ENCODE peak calls at places on chromosomes 11 and 22, in eight cellular contexts. C is AG10803, U is breast epithelium, X is AG09309, A is cardiac muscle cell, F is ovary, G is foreskin fibroblast, L is pancreas. E is an unnamed sample.

GRCh38 chr11:7637447-7638157 is 35.7 kb downstream of the CYB5R2 start:
- DNase-seq in G (peak), C (peak), X (peak), U (no peak), A (peak), L (no peak), F (no peak), E (no peak)

GRCh38 chr22:42780070-42780540 is 59.4 kb upstream of the A4GALT start:
- DNase-seq in F (no peak), U (no peak), A (peak), L (no peak), X (peak), G (peak), C (peak), E (no peak)

GRCh38 chr11:128424867-128425285 is 162.5 kb downstream of the ETS1 start:
- DNase-seq in G (peak), X (no peak), F (peak), C (peak), A (peak), U (no peak), L (peak), E (no peak)

GRCh38 chr22:50107529-50107928 is 17.7 kb downstream of the MOV10L1 start:
- DNase-seq in G (no peak), X (no peak), L (no peak), C (no peak), A (no peak), F (no peak), U (no peak), E (no peak)

GRCh38 chr11:63769044-63769718 is 606 bp upstream of the ZFTA start:
- DNase-seq in C (peak), U (no peak), A (peak), L (peak), F (peak), X (no peak), G (peak), E (peak)

GRCh38 chr22:38230916-38231315 is 29.1 kb downstream of the MAFF start:
- DNase-seq in G (no peak), A (no peak), L (no peak), F (no peak), C (no peak), U (no peak), X (no peak), E (no peak)

GRCh38 chr11:31323145-31323544 is 46.4 kb downstream of the DCDC1 start:
- DNase-seq in X (no peak), C (no peak), G (no peak), F (no peak), A (no peak), U (no peak), L (no peak), E (no peak)

GRCh38 chr22:35648066-35649025 is at the start of gene APOL6:
- DNase-seq in F (no peak), C (peak), G (peak), U (no peak), A (peak), X (no peak), L (no peak), E (no peak)

GRCh38 chr22:45230026-45230845 is 10.5 kb downstream of the KIAA0930 start:
- DNase-seq in A (no peak), U (no peak), L (no peak), F (no peak), C (no peak), X (no peak), G (no peak), E (peak)

GRCh38 chr22:36086170-36086490 is 57.5 kb upstream of the RBFOX2 start:
- DNase-seq in C (no peak), G (no peak), L (no peak), X (no peak), F (no peak), A (no peak), U (no peak), E (no peak)

GRCh38 chr11:101718406-101718805 is 134.6 kb upstream of the TRPC6 start:
- DNase-seq in L (no peak), X (no peak), A (no peak), C (no peak), U (no peak), G (peak), F (no peak), E (no peak)

GRCh38 chr11:574632-575323 is 1.5 kb upstream of the PHRF1 start:
- DNase-seq in X (no peak), U (no peak), F (no peak), L (peak), C (no peak), G (peak), A (no peak), E (no peak)

GRCh38 chr22:30982501-30982900 is 13.4 kb downstream of the TUG1 start:
- DNase-seq in A (no peak), C (no peak), X (no peak), U (no peak), F (no peak), G (no peak), L (no peak), E (no peak)

GRCh38 chr22:37505989-37506388 is 13.2 kb downstream of the CARD10 start:
- DNase-seq in X (no peak), A (no peak), U (no peak), F (no peak), L (no peak), C (no peak), G (no peak), E (no peak)

GRCh38 chr11:60854847-60855725 is 664 bp downstream of the PTGDR2 start:
- DNase-seq in F (no peak), L (no peak), C (no peak), A (no peak), U (no peak), G (no peak), X (no peak), E (no peak)

GRCh38 chr11:27241316-27242122 is 121.5 kb downstream of the CCDC34 start:
- DNase-seq in L (no peak), U (no peak), F (no peak), A (peak), C (peak), X (peak), G (peak), E (no peak)

GRCh38 chr11:94794287-94795168 is 26.4 kb downstream of the AMOTL1 start:
- DNase-seq in F (peak), C (peak), X (peak), U (no peak), G (peak), L (peak), A (peak), E (peak)

GRCh38 chr22:48569476-48570233 is 1258.0 kb downstream of the BRD1 start:
- DNase-seq in U (no peak), X (no peak), C (no peak), G (no peak), L (peak), A (no peak), F (no peak), E (no peak)

GRCh38 chr11:75635009-75635909 is 33.6 kb downstream of the MAP6 start:
- DNase-seq in F (peak), L (no peak), A (peak), G (peak), X (no peak), U (no peak), C (peak), E (no peak)

GRCh38 chr22:46684706-46685105 is 53.3 kb downstream of the CERK start:
- DNase-seq in X (no peak), L (no peak), C (no peak), A (no peak), F (no peak), G (no peak), U (no peak), E (no peak)

GRCh38 chr22:46893281-46894020 is 131.0 kb downstream of the TBC1D22A start:
- DNase-seq in X (no peak), G (no peak), C (peak), A (no peak), F (no peak), L (no peak), U (no peak), E (no peak)

GRCh38 chr11:40029406-40029805 is 1430.0 kb downstream of the LRRC4C start:
- DNase-seq in L (no peak), A (no peak), X (no peak), G (no peak), C (no peak), F (no peak), U (no peak), E (no peak)

GRCh38 chr11:111960916-111961315 is 23.8 kb downstream of the DIXDC1 start:
- DNase-seq in A (no peak), L (no peak), X (no peak), C (no peak), F (no peak), G (peak), U (no peak), E (no peak)

GRCh38 chr11:26331911-26332571 is at the start of gene ANO3:
- DNase-seq in U (no peak), F (peak), X (peak), G (peak), L (peak), A (peak), C (peak), E (peak)

GRCh38 chr11:80432051-80432450 is 991.2 kb upstream of the TENM4 start:
- DNase-seq in L (no peak), U (no peak), G (no peak), X (no peak), C (no peak), F (no peak), A (no peak), E (no peak)

GRCh38 chr11:20207781-20208621 is 47.7 kb upstream of the DBX1 start:
- DNase-seq in C (no peak), L (no peak), X (no peak), F (no peak), A (peak), U (no peak), G (peak), E (no peak)

GRCh38 chr22:27670701-27671412 is 130.7 kb downstream of the MN1 start:
- DNase-seq in X (no peak), C (no peak), L (peak), A (peak), F (no peak), U (no peak), G (no peak), E (no peak)

GRCh38 chr11:121446752-121447156 is 5.4 kb upstream of the SORL1 start:
- DNase-seq in F (no peak), G (peak), L (no peak), C (peak), U (no peak), A (peak), X (no peak), E (no peak)

GRCh38 chr11:92838655-92839334 is 130.7 kb upstream of the MTNR1B start:
- DNase-seq in U (no peak), L (no peak), X (no peak), A (no peak), F (no peak), G (no peak), C (peak), E (no peak)

GRCh38 chr22:11616811-11617210 is 3911.2 kb upstream of the OR11H1 start:
- DNase-seq in L (no peak), X (peak), G (no peak), F (no peak), U (no peak), A (no peak), C (no peak), E (no peak)

GRCh38 chr11:86205415-86206268 is 38.9 kb upstream of the EED start:
- DNase-seq in X (no peak), F (no peak), A (no peak), U (no peak), L (no peak), G (no peak), C (no peak), E (no peak)
- TF ChIP-seq CTCF in X (no peak), F (no peak), A (no peak), U (no peak), L (no peak), G (no peak), C (no peak), E (no peak)

GRCh38 chr22:40635008-40635939 is 1.2 kb downstream of the MRTFA start:
- DNase-seq in U (no peak), L (no peak), G (peak), X (no peak), C (peak), F (no peak), A (peak), E (peak)

GRCh38 chr22:40635940-40636379 is 559 bp downstream of the MRTFA start:
- DNase-seq in G (peak), A (no peak), L (peak), F (no peak), X (no peak), U (no peak), C (no peak), E (no peak)

GRCh38 chr22:40636380-40637180 is at the start of gene MRTFA:
- DNase-seq in L (peak), A (peak), G (peak), X (peak), C (peak), U (peak), F (peak), E (peak)

GRCh38 chr22:40633036-40633435 is 3.5 kb downstream of the MRTFA start:
- DNase-seq in L (no peak), F (no peak), U (no peak), A (no peak), C (no peak), X (no peak), G (no peak), E (no peak)

GRCh38 chr22:40634119-40634903 is 2.2 kb downstream of the MRTFA start:
- DNase-seq in F (no peak), C (peak), U (no peak), A (no peak), X (no peak), G (no peak), L (no peak), E (no peak)
- H3K4me3 ChIP-seq in F (peak), C (peak), U (peak), A (peak), X (no peak), G (peak), L (peak), E (no peak)

GRCh38 chr11:134727204-134727603 is 315.2 kb upstream of the B3GAT1 start:
- DNase-seq in X (no peak), C (no peak), A (no peak), U (no peak), F (no peak), L (no peak), G (no peak), E (no peak)
- TF ChIP-seq CTCF in X (no peak), C (no peak), A (no peak), U (no peak), F (no peak), L (no peak), G (no peak), E (no peak)

GRCh38 chr11:65064847-65065240 is 6.5 kb upstream of the NAALADL1 start:
- DNase-seq in L (no peak), X (no peak), A (no peak), C (no peak), G (no peak), F (no peak), U (no peak), E (no peak)

GRCh38 chr11:65067446-65067845 is 9.1 kb upstream of the NAALADL1 start:
- DNase-seq in L (no peak), U (no peak), G (no peak), A (no peak), F (no peak), C (no peak), X (no peak), E (no peak)

GRCh38 chr11:65065898-65066297 is 7.5 kb upstream of the NAALADL1 start:
- DNase-seq in U (no peak), X (no peak), A (no peak), C (no peak), L (no peak), G (no peak), F (no peak), E (no peak)

GRCh38 chr11:65066805-65067291 is 8.5 kb upstream of the NAALADL1 start:
- DNase-seq in A (no peak), U (no peak), F (no peak), X (no peak), C (no peak), L (no peak), G (no peak), E (no peak)

GRCh38 chr11:65066315-65066714 is 8.0 kb upstream of the NAALADL1 start:
- DNase-seq in G (no peak), X (no peak), A (no peak), F (no peak), C (no peak), L (no peak), U (no peak), E (no peak)
- H3K4me3 ChIP-seq in G (no peak), X (no peak), A (no peak), F (no peak), C (no peak), L (no peak), U (no peak), E (no peak)

DNA sequence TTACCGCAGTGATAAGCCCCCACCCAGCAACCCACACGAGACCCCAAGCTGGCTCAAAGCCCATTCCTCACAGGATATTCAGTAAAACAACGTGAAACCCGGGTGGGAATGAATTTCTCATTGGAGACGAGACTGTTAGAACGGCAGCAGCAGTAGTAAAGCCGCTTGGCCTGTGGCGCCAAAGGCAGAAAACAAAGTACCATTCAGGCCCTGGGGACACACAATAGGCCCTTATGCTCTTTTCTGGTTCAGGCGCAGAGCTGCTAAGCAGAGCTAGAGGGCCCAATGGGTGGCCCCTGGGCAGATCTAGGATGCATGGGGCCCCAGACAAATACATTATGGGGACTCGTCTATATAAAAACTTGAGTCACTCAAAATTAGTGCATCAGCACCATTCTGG is 45.2 kb downstream of the PC start:
- DNase-seq in F (no peak), U (no peak), C (no peak), A (no peak), G (no peak), L (no peak), X (no peak), E (no peak)
- TF ChIP-seq CTCF in F (no peak), U (no peak), C (no peak), A (no peak), G (no peak), L (no peak), X (no peak), E (no peak)

GRCh38 chr11:113874920-113875413 is 405 bp downstream of the USP28 start:
- DNase-seq in C (no peak), G (no peak), F (no peak), X (no peak), U (no peak), A (no peak), L (no peak), E (no peak)

GRCh38 chr11:113874096-113874919 is 1.1 kb downstream of the USP28 start:
- DNase-seq in L (no peak), F (no peak), X (no peak), U (no peak), C (peak), G (peak), A (peak), E (no peak)

GRCh38 chr11:113871331-113871730 is 4.0 kb downstream of the USP28 start:
- DNase-seq in L (no peak), G (no peak), F (no peak), X (no peak), U (no peak), A (peak), C (no peak), E (no peak)

GRCh38 chr11:113875414-113876073 is at the start of gene USP28:
- DNase-seq in G (peak), A (peak), F (peak), U (peak), C (peak), L (peak), X (peak), E (peak)

DNA sequence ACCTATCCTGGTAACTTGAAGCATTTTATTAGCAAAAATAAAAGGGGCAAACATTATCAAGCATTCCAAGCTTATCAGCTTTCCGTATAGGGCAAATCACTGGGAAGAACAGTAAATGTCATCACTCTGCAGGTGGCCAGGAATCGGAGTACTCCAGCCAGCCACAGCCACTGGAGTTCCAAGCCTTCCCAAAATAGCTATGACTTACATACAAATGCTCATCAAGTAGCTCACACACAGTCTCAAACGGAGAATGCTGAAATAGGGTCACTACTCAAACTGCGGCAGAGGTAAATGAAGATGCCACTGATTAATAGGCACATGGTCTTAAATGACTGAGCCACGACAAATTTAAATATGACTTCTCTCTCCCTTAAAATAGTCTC is 2.1 kb downstream of the USP28 start:
- DNase-seq in F (no peak), U (no peak), X (no peak), G (peak), A (peak), C (no peak), L (no peak), E (no peak)
- H3K4me3 ChIP-seq in F (no peak), U (no peak), X (no peak), G (no peak), A (peak), C (no peak), L (no peak), E (no peak)

E was measured in right lobe of liver.